ENCODE peak calls at places on chromosome 1, in five cellular contexts. K is IMR-90, M is mucosa of gallbladder, B is HEK293T, Q is Daoy. E is an unnamed sample.

GRCh38 chr1:243842978-243843490 is 7.0 kb downstream of the AKT3 start:
- DNase-seq in B (no peak), K (peak), M (no peak), Q (peak), E (peak)

GRCh38 chr1:42680921-42681683 is 1.1 kb upstream of the YBX1 start:
- DNase-seq in Q (peak), M (no peak), K (no peak), B (peak), E (peak)

GRCh38 chr1:109427171-109427467 is 871 bp upstream of the PSMA5 start:
- DNase-seq in K (no peak), M (no peak), Q (no peak), B (no peak), E (no peak)

GRCh38 chr1:193479187-193479586 is 292.8 kb upstream of the B3GALT2 start:
- DNase-seq in M (peak), Q (no peak), B (no peak), K (no peak), E (no peak)

GRCh38 chr1:246032111-246032551 is 474.9 kb downstream of the SMYD3 start:
- DNase-seq in Q (no peak), K (no peak), M (no peak), B (no peak), E (no peak)

GRCh38 chr1:56688522-56689026 is 43.5 kb downstream of the PRKAA2 start:
- DNase-seq in Q (peak), B (peak), K (peak), M (no peak), E (peak)

GRCh38 chr1:86758570-86758969 is 54.2 kb downstream of the SH3GLB1 start:
- DNase-seq in M (peak), K (no peak), B (no peak), Q (no peak), E (no peak)

GRCh38 chr1:214934035-214934434 is 148.5 kb upstream of the KCNK2 start:
- DNase-seq in B (no peak), M (no peak), K (no peak), Q (no peak), E (no peak)

GRCh38 chr1:67836769-67837168 is 3.5 kb upstream of the GNG12 start:
- DNase-seq in B (no peak), Q (no peak), M (no peak), K (no peak), E (no peak)

GRCh38 chr1:183911285-183911684 is 106.4 kb downstream of the RGL1 start:
- DNase-seq in K (no peak), M (no peak), Q (no peak), B (no peak), E (no peak)

GRCh38 chr1:44507490-44508396 is 102.7 kb downstream of the RNF220 start:
- DNase-seq in K (no peak), Q (no peak), M (no peak), B (no peak), E (no peak)

GRCh38 chr1:32988665-32989064 is 24.1 kb upstream of the RNF19B start:
- DNase-seq in M (no peak), Q (peak), B (no peak), K (peak), E (peak)

GRCh38 chr1:1989759-1990158 is 13.8 kb downstream of the CFAP74 start:
- DNase-seq in M (no peak), Q (no peak), K (peak), B (no peak), E (peak)

GRCh38 chr1:30748098-30748698 is 9.4 kb downstream of the LAPTM5 start:
- DNase-seq in M (no peak), B (no peak), Q (no peak), K (no peak), E (peak)

GRCh38 chr1:203915811-203916210 is 54.4 kb downstream of the SNRPE start:
- DNase-seq in M (no peak), B (no peak), K (peak), Q (no peak), E (peak)

GRCh38 chr1:173479649-173480048 is 2.5 kb downstream of the PRDX6 start:
- DNase-seq in B (no peak), K (peak), M (no peak), Q (no peak), E (peak)

GRCh38 chr1:226424228-226425003 is 16.5 kb upstream of the PARP1 start:
- DNase-seq in K (peak), B (peak), M (no peak), Q (peak), E (peak)

GRCh38 chr1:24991242-24992037 is 61.4 kb upstream of the RUNX3 start:
- DNase-seq in Q (no peak), K (no peak), B (no peak), M (no peak), E (no peak)

GRCh38 chr1:218377143-218377660 is 32.1 kb downstream of the TGFB2 start:
- DNase-seq in B (no peak), M (no peak), K (peak), Q (peak), E (peak)

GRCh38 chr1:246503341-246503740 is 3.7 kb downstream of the SMYD3 start:
- DNase-seq in K (peak), B (no peak), Q (no peak), M (no peak), E (peak)

GRCh38 chr1:150881331-150882070 is 5.1 kb upstream of the ARNT start:
- DNase-seq in M (no peak), K (peak), B (no peak), Q (no peak), E (peak)

GRCh38 chr1:202200112-202200548 is 6.5 kb downstream of the LGR6 start:
- DNase-seq in M (peak), K (peak), B (no peak), Q (peak), E (peak)

GRCh38 chr1:8431028-8431427 is 113.1 kb downstream of the SLC45A1 start:
- DNase-seq in K (no peak), M (no peak), Q (no peak), B (no peak), E (no peak)

GRCh38 chr1:178101654-178102053 is 7.8 kb downstream of the RASAL2 start:
- DNase-seq in M (no peak), B (no peak), Q (no peak), K (peak), E (no peak)

GRCh38 chr1:96214982-96215381 is 506.6 kb upstream of the PTBP2 start:
- DNase-seq in M (no peak), B (no peak), Q (no peak), K (no peak), E (peak)

GRCh38 chr1:184296466-184297243 is 90.2 kb upstream of the C1orf21 start:
- DNase-seq in B (no peak), M (peak), Q (peak), K (peak), E (peak)

GRCh38 chr1:231690072-231690471 is 63.5 kb downstream of the DISC1 start:
- DNase-seq in K (no peak), B (no peak), M (no peak), Q (no peak), E (no peak)

GRCh38 chr1:84598846-84599741 is 24.9 kb upstream of the CTBS start:
- DNase-seq in Q (peak), K (peak), M (no peak), B (no peak), E (peak)

GRCh38 chr1:58649555-58649954 is 50.3 kb downstream of the MYSM1 start:
- DNase-seq in Q (peak), K (no peak), M (no peak), B (no peak), E (no peak)

E was measured in foreskin fibroblast.